ENCODE peak calls at places on chromosomes 1 and 21, in ten cellular contexts. K is stimulated activated CD8-positive, alpha-beta memory T cell treated with anti-CD3 and anti-CD28 coated beads, Interleukin-15, amount 100 ng/mL, for 1 hour; P is activated CD8-positive, alpha-beta memory T cell treated with anti-CD3 and anti-CD28 coated beads for 24 hours; A is left colon; Q is cerebellar cortex; N is ACHN; B is mucosa of descending colon; C is activated naive CD8-positive, alpha-beta T cell treated with anti-CD3 and anti-CD28 coated beads, Interleukin-2, amount 50 U/mL, for 24 hours; I is NCI-H446; U is activated effector memory CD4-positive, alpha-beta T cell treated with Interleukin-2 at 50 U/mL for 16 hours. O is an unnamed sample.

GRCh38 chr1:160168609-160169369 is 17.4 kb downstream of the ATP1A4 start:
- DNase-seq in K (no peak), P (no peak), A (no peak), Q (peak), N (no peak), B (no peak), C (no peak), I (no peak), U (no peak), O (no peak)

GRCh38 chr1:244603498-244603897 is 49.4 kb upstream of the DESI2 start:
- DNase-seq in K (no peak), P (no peak), A (no peak), Q (peak), N (peak), B (no peak), C (no peak), I (peak), U (no peak), O (no peak)

GRCh38 chr1:58119971-58120370 is 426.6 kb downstream of the OMA1 start:
- DNase-seq in K (no peak), P (no peak), A (no peak), Q (no peak), N (no peak), B (no peak), C (no peak), I (no peak), U (no peak), O (no peak)

GRCh38 chr1:186420923-186421322 is 40.0 kb downstream of the PDC start:
- DNase-seq in K (no peak), P (no peak), A (no peak), Q (no peak), N (no peak), B (no peak), C (no peak), I (no peak), U (no peak), O (no peak)

GRCh38 chr1:207128336-207128921 is 24.4 kb downstream of the C4BPA start:
- DNase-seq in K (no peak), P (no peak), A (no peak), Q (no peak), N (no peak), B (no peak), C (no peak), I (no peak), U (no peak), O (no peak)

GRCh38 chr21:14120091-14120734 is 90.5 kb downstream of the LIPI start:
- DNase-seq in K (no peak), P (peak), A (no peak), Q (peak), N (peak), B (no peak), C (peak), I (peak), U (no peak), O (no peak)

GRCh38 chr1:173954179-173954578 is 37.1 kb upstream of the SERPINC1 start:
- DNase-seq in K (no peak), P (no peak), A (no peak), Q (no peak), N (peak), B (no peak), C (no peak), I (no peak), U (no peak), O (no peak)

GRCh38 chr1:7386226-7387052 is 384.7 kb upstream of the VAMP3 start:
- DNase-seq in K (no peak), P (peak), A (no peak), Q (no peak), N (no peak), B (no peak), C (no peak), I (peak), U (no peak), O (no peak)

GRCh38 chr1:27430903-27431653 is 38.7 kb downstream of the GPR3 start:
- DNase-seq in K (no peak), P (no peak), A (no peak), Q (peak), N (no peak), B (no peak), C (no peak), I (peak), U (no peak), O (no peak)

O was measured in SHP77 treated with DMSO at 0.1 percent for 48 hours.